ENCODE peak calls at places on chromosomes 6 and 20, in five cellular contexts. J is naive thymus-derived CD8-positive, alpha-beta T cell; S is stimulated activated CD4-positive, alpha-beta T cell treated with anti-CD3 and anti-CD28 coated beads, Interleukin-1b, Interleukin-23, amount 100 ng/mL, for 24 hours; T is NCI-H460; P is HTR-8/SVneo. I is an unnamed sample.

GRCh38 chr6:31308050-31308844 is 36.4 kb upstream of the HLA-C start:
- DNase-seq in T (no peak), J (peak; percentile 73), S (no peak), P (no peak), I (no peak)

GRCh38 chr6:53906842-53907241 is 112.0 kb downstream of the LRRC1 start:
- DNase-seq in T (no peak), P (no peak), J (no peak), S (no peak), I (no peak)

GRCh38 chr6:15663057-15663638 is 320 bp upstream of the DTNBP1 start:
- DNase-seq in S (no peak), P (peak; percentile 83), J (peak; percentile 13), T (peak; percentile 44), I (peak; percentile 88)

GRCh38 chr6:165976705-165977104 is 190.9 kb downstream of the TBXT start:
- DNase-seq in T (no peak), S (no peak), P (no peak), J (no peak), I (no peak)

GRCh38 chr6:63197741-63198140 is 13.5 kb upstream of the FKBP1C start:
- DNase-seq in P (no peak), T (no peak), J (no peak), S (no peak), I (no peak)

GRCh38 chr20:50242863-50243609 is 52.4 kb downstream of the CEBPB start:
- DNase-seq in P (no peak), T (no peak), S (no peak), J (no peak), I (no peak)

GRCh38 chr6:170446841-170447560 is 106.1 kb downstream of the PSMB1 start:
- DNase-seq in J (no peak), P (no peak), T (no peak), S (no peak), I (no peak)

GRCh38 chr6:169539176-169539897 is 162.5 kb downstream of the WDR27 start:
- DNase-seq in S (no peak), T (no peak), J (no peak), P (no peak), I (no peak)

GRCh38 chr20:52918311-52918710 is 53.8 kb upstream of the TSHZ2 start:
- DNase-seq in S (no peak), J (no peak), P (no peak), T (no peak), I (no peak)

GRCh38 chr6:22025468-22026159 is 271.2 kb downstream of the PRL start:
- DNase-seq in P (no peak), J (peak; percentile 15), S (no peak), T (no peak), I (peak; percentile 26)

GRCh38 chr20:49328790-49329189 is 50.9 kb upstream of the ZNFX1 start:
- DNase-seq in S (no peak), P (no peak), T (no peak), J (no peak), I (no peak)

GRCh38 chr6:20252311-20252710 is 40.0 kb upstream of the MBOAT1 start:
- DNase-seq in P (no peak), J (no peak), S (no peak), T (no peak), I (no peak)

GRCh38 chr6:100112855-100113508 is 119.0 kb upstream of the MCHR2 start:
- DNase-seq in P (no peak), T (no peak), S (no peak), J (no peak), I (no peak)

GRCh38 chr6:17032595-17033591 is 69.0 kb upstream of the STMND1 start:
- DNase-seq in J (no peak), T (no peak), P (peak; percentile 75), S (no peak), I (peak; percentile 77)

GRCh38 chr6:133610271-133610840 is 278.6 kb upstream of the TCF21 start:
- DNase-seq in S (no peak), T (peak; percentile 44), P (no peak), J (no peak), I (no peak)

GRCh38 chr6:144467921-144468320 is 182.8 kb downstream of the UTRN start:
- DNase-seq in J (no peak), P (no peak), S (no peak), T (no peak), I (no peak)

GRCh38 chr6:10230533-10230932 is 184.3 kb downstream of the TFAP2A start:
- DNase-seq in J (no peak), T (no peak), P (no peak), S (no peak), I (no peak)

GRCh38 chr6:117075218-117075617 is 190.1 kb upstream of the VGLL2 start:
- DNase-seq in S (no peak), T (no peak), J (no peak), P (no peak), I (no peak)

GRCh38 chr6:110528051-110528929 is 51.9 kb upstream of the SLC22A16 start:
- DNase-seq in S (peak; percentile 25), J (peak; percentile 59), T (peak; percentile 45), P (peak; percentile 63), I (peak; percentile 64)

GRCh38 chr20:42308980-42309524 is 690.9 kb upstream of the CHD6 start:
- DNase-seq in T (no peak), S (no peak), P (no peak), J (no peak), I (no peak)

GRCh38 chr6:143397229-143398222 is 53.0 kb downstream of the ADAT2 start:
- DNase-seq in S (no peak), T (no peak), J (no peak), P (peak; percentile 65), I (peak; percentile 6)

I was measured in hepatic stellate cell.